ENCODE peak calls at places on chromosomes 3 and 15, in four cellular contexts. O is breast epithelium, J is right lobe of liver, T is cardiac muscle cell. X is an unnamed sample.
A peak's percentile ranks its signal among the peaks of the same experiment; 100 is the strongest.

GRCh38 chr3:192772495-192772894 is 45.2 kb upstream of the FGF12 start:
- DNase-seq in O (no peak), J (peak; percentile 69), T (peak; percentile 34), X (no peak)

GRCh38 chr3:149077638-149078037 is 8.7 kb downstream of the HLTF start:
- DNase-seq in O (no peak), J (no peak), T (peak; percentile 59), X (peak; percentile 10)

GRCh38 chr3:189773056-189773455 is 141.9 kb downstream of the TP63 start:
- DNase-seq in O (no peak), J (no peak), T (peak; percentile 61), X (peak; percentile 8)

GRCh38 chr3:69743975-69744374 is 4.7 kb downstream of the MITF start:
- DNase-seq in O (no peak), J (no peak), T (no peak), X (no peak)

GRCh38 chr15:101429191-101429590 is 60.3 kb downstream of the PCSK6 start:
- DNase-seq in O (no peak), J (no peak), T (no peak), X (no peak)

GRCh38 chr3:80889643-80890042 is 871.8 kb downstream of the GBE1 start:
- DNase-seq in O (no peak), J (no peak), T (no peak), X (no peak)

GRCh38 chr3:16399473-16399872 is 114.0 kb downstream of the RFTN1 start:
- DNase-seq in O (no peak), J (no peak), T (peak; percentile 88), X (peak; percentile 75)

GRCh38 chr3:15645740-15646490 is 44.4 kb downstream of the BTD start:
- DNase-seq in O (no peak), J (no peak), T (peak; percentile 84), X (no peak)

GRCh38 chr15:90862964-90863721 is 5.2 kb upstream of the FURIN start:
- DNase-seq in O (no peak), J (peak; percentile 94), T (peak; percentile 57), X (no peak)

GRCh38 chr3:64103131-64103530 is 79.8 kb upstream of the PSMD6 start:
- DNase-seq in O (no peak), J (no peak), T (peak; percentile 54), X (no peak)

GRCh38 chr3:115943579-115943978 is 320.3 kb downstream of the GAP43 start:
- DNase-seq in O (no peak), J (no peak), T (no peak), X (no peak)

GRCh38 chr3:52317601-52318000 is 1.5 kb downstream of the DNAH1 start:
- DNase-seq in O (peak; percentile 41), J (peak; percentile 51), T (peak; percentile 50), X (no peak)

GRCh38 chr3:6994081-6994668 is 133.3 kb downstream of the GRM7 start:
- DNase-seq in O (no peak), J (no peak), T (no peak), X (no peak)

GRCh38 chr3:9408546-9408945 is 11.1 kb downstream of the SETD5 start:
- DNase-seq in O (no peak), J (no peak), T (no peak), X (no peak)

GRCh38 chr15:91289324-91289723 is 189.3 kb downstream of the SV2B start:
- DNase-seq in O (no peak), J (no peak), T (no peak), X (no peak)

GRCh38 chr15:37014566-37014965 is 85.8 kb downstream of the MEIS2 start:
- DNase-seq in O (no peak), J (no peak), T (no peak), X (no peak)

GRCh38 chr15:70451861-70452653 is 311.3 kb downstream of the UACA start:
- DNase-seq in O (no peak), J (peak; percentile 68), T (no peak), X (no peak)

GRCh38 chr3:185150561-185150960 is 2.3 kb downstream of the C3orf70 start:
- DNase-seq in O (no peak), J (no peak), T (no peak), X (no peak)

GRCh38 chr15:33201376-33202189 is 7.1 kb upstream of the FMN1 start:
- DNase-seq in O (peak; percentile 78), J (peak; percentile 54), T (peak; percentile 6), X (no peak)
- H3K4me3 ChIP-seq in O (peak overlapping the region; percentile 20), J (peak overlapping the region; percentile 26), T (no peak overlapping the region), X (peak overlapping the region; percentile 31)

GRCh38 chr3:123067689-123068226 is 933 bp downstream of the PDIA5 start:
- DNase-seq in O (no peak), J (no peak), T (no peak), X (no peak)
- TF ChIP-seq CTCF in O (no peak), J (no peak), T (no peak), X (no peak)

DNA sequence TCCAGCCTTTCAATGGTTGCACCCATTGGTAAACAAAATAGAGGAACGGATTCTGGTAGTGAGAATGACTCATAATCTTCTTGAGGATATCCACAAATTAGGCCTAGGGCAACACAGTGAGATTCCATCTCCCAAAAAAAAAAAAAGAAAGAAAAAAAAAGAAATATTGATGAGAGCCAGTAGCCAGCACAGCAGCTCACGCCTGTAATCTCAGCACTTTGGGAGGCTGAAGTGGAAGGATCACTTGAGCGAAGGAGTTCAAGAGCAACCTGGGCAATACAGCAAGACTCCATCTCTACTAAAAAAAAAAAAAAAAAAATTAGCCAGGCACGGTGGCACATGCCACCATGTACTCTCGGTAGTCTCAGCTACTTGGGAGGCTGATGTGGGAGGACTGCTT is 51.9 kb downstream of the DENND4A start:
- DNase-seq in O (no peak), J (no peak), T (no peak), X (no peak)
- H3K4me3 ChIP-seq in O (no peak overlapping the region), J (no peak overlapping the region), T (no peak overlapping the region), X (no peak overlapping the region)

DNA sequence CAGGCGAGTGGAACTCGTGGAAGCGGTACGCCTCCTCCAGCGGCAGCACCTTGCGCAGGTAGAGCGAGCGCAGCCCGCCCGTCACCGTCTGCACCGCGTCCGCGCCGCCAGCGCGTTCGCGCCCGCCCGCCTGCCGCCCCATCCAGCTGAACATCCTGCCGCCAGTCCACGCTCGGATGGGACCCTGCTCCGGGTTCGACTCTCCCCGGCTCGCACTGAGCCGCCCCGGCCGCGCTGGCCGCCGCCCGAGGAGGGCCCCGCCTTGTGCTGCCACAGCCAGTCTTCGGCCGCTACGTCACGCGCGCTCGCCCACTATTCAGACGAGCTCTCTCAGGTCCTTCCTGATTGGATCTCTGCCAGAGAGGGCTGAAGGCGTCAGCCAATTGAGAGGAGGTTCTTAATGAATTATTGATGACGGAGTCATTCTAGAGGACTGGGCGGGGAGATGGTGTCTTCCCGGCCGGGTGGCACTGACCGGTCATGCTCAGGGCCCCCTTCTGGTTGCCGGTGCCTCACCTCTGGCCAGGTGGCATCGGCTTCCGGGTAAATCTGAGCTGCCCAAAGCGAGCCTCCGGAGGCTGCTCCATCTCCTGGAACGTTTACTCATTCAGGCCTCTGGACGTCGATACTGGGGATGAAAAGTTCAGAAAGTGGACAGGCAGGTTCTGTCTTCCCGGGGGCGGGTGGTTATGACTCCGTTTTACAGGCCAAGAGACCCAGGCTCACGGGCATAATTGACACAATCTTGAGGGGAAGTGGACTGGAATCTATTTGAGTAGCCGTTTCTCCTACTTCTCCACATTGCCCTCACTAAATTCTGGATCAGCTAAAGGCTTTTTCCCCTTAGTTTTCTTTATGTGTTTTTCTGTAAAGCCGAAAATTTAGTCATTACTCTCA is at the start of gene EHD4:
- DNase-seq in O (peak; percentile 99), J (peak; percentile 100), T (peak; percentile 99), X (peak; percentile 96)
- TF ChIP-seq CTCF in O (no peak), J (peak; percentile 50), T (peak; percentile 27), X (peak; percentile 32)

GRCh38 chr3:100260081-100260684 is 609 bp upstream of the TBC1D23 start:
- DNase-seq in O (peak; percentile 25), J (peak; percentile 49), T (peak; percentile 89), X (no peak)
- H3K4me3 ChIP-seq in O (peak overlapping the region; percentile 98), J (peak overlapping the region; percentile 76), T (peak overlapping the region; percentile 87), X (peak overlapping the region; percentile 51)

X was measured in AG04450.